ENCODE peak calls at places on chromosomes 2 and 18, in nine cellular contexts. P is iris pigment epithelial cell; K is OCI-LY7; D is HFF-Myc; I is posterior cingulate gyrus; F is cardiac muscle cell; H is H9; J is stimulated activated naive CD4-positive, alpha-beta T cell; R is mucosa of descending colon. T is an unnamed sample.

GRCh38 chr2:48452108-48452507 is 77.8 kb upstream of the STON1 start:
- DNase-seq in D (no peak), I (no peak), P (no peak), F (no peak), H (no peak), J (no peak), K (no peak), R (no peak), T (peak; percentile 77)

GRCh38 chr2:94874277-94874997 is 3.2 kb downstream of the TEKT4 start:
- DNase-seq in K (peak; percentile 54), P (peak; percentile 8), I (no peak), J (peak; percentile 55), D (no peak), R (peak; percentile 79), F (peak; percentile 37), H (peak; percentile 51), T (peak; percentile 73)

GRCh38 chr2:158191076-158191566 is 89.4 kb downstream of the UPP2 start:
- DNase-seq in D (no peak), H (no peak), F (no peak), R (no peak), K (no peak), I (no peak), P (peak; percentile 15), J (no peak), T (no peak)

GRCh38 chr18:47809420-47809819 is 121.0 kb downstream of the SMAD2 start:
- DNase-seq in F (peak; percentile 11), D (no peak), I (no peak), K (no peak), R (no peak), P (peak; percentile 13), J (no peak), H (no peak), T (no peak)

GRCh38 chr18:45169610-45170009 is 445.7 kb upstream of the SLC14A2 start:
- DNase-seq in J (no peak), K (no peak), P (peak; percentile 82), I (no peak), H (no peak), D (peak; percentile 61), F (peak; percentile 93), R (no peak), T (no peak)

GRCh38 chr2:74146929-74147728 is 583 bp downstream of the BOLA3 start:
- DNase-seq in K (peak; percentile 73), I (no peak), R (no peak), D (no peak), F (peak; percentile 32), J (no peak), H (no peak), P (peak; percentile 56), T (no peak)

GRCh38 chr2:30661173-30662107 is 145.8 kb downstream of the CAPN13 start:
- DNase-seq in F (no peak), J (no peak), H (peak; percentile 15), P (no peak), R (no peak), D (no peak), I (no peak), K (no peak), T (peak; percentile 75)

GRCh38 chr2:188805229-188805628 is 168.9 kb upstream of the COL3A1 start:
- DNase-seq in J (no peak), R (no peak), D (no peak), K (no peak), I (no peak), P (no peak), F (no peak), H (no peak), T (no peak)

GRCh38 chr2:102335871-102336366 is 19.7 kb upstream of the IL18R1 start:
- DNase-seq in D (no peak), P (no peak), R (no peak), J (no peak), K (no peak), I (no peak), H (no peak), F (peak; percentile 84), T (peak; percentile 69)

GRCh38 chr2:210899131-210899530 is 342.7 kb downstream of the CPS1 start:
- DNase-seq in D (no peak), R (no peak), P (peak; percentile 46), I (no peak), J (no peak), H (no peak), F (no peak), K (no peak), T (no peak)

GRCh38 chr2:2735041-2735440 is 404.0 kb upstream of the MYT1L start:
- DNase-seq in R (no peak), P (no peak), I (no peak), K (no peak), J (no peak), D (no peak), F (no peak), H (no peak), T (peak; percentile 29)

GRCh38 chr2:109380502-109381326 is 233.1 kb downstream of the SEPTIN10 start:
- DNase-seq in J (no peak), R (no peak), K (no peak), H (peak; percentile 12), F (no peak), P (peak; percentile 32), I (peak; percentile 1), D (no peak), T (no peak)

GRCh38 chr2:229282758-229283546 is 11.9 kb upstream of the PID1 start:
- DNase-seq in R (no peak), I (no peak), K (no peak), F (peak; percentile 99), D (peak; percentile 33), H (no peak), P (peak; percentile 98), J (no peak), T (no peak)